ENCODE peak calls at places on chromosomes 16 and 17, in four cellular contexts. L is AG09309; K is neural crest cell; Y is stimulated activated CD8-positive, alpha-beta memory T cell treated with anti-CD3 and anti-CD28 coated beads, Interleukin-12 subunit alpha, Interleukin-12 subunit beta, amount 100 ng/mL, for 4 hours. V is an unnamed sample.

GRCh38 chr16:86604436-86605220 is 26.3 kb downstream of the FOXL1 start:
- DNase-seq in L (no peak), K (no peak), Y (peak), V (no peak)

GRCh38 chr17:40284085-40284713 is 3.5 kb upstream of the CDC6 start:
- DNase-seq in L (peak), K (no peak), Y (no peak), V (peak)

GRCh38 chr16:66344533-66345145 is 21.9 kb upstream of the CDH5 start:
- DNase-seq in L (no peak), K (peak), Y (no peak), V (peak)

GRCh38 chr17:71631483-71631882 is 489.3 kb upstream of the SOX9 start:
- DNase-seq in L (no peak), K (no peak), Y (no peak), V (no peak)

GRCh38 chr17:69213059-69213813 is 15.4 kb downstream of the ABCA10 start:
- DNase-seq in L (no peak), K (no peak), Y (no peak), V (no peak)

GRCh38 chr16:65967376-65967775 is 399.1 kb upstream of the CDH5 start:
- DNase-seq in L (peak), K (no peak), Y (no peak), V (no peak)

GRCh38 chr17:17028059-17028877 is 14.0 kb upstream of the MPRIP start:
- DNase-seq in L (no peak), K (peak), Y (no peak), V (peak)

GRCh38 chr17:876272-876671 is 94.1 kb downstream of the MRM3 start:
- DNase-seq in L (no peak), K (no peak), Y (no peak), V (no peak)

GRCh38 chr17:12815642-12816141 is 26.4 kb downstream of the ARHGAP44 start:
- DNase-seq in L (no peak), K (no peak), Y (no peak), V (no peak)

GRCh38 chr16:67169642-67170167 is 633 bp upstream of the NOL3 start:
- DNase-seq in L (no peak), K (peak), Y (no peak), V (no peak)